ENCODE peak calls at places on chromosomes 1 and 21, in ten cellular contexts. One of them, this sample, is unnamed.

GRCh38 chr1:90313756-90314155 is 318.8 kb downstream of the ZNF326 start:
- DNase-seq in upper lobe of right lung: no peak
- DNase-seq in CD8-positive, alpha-beta T cell: no peak
- DNase-seq in breast epithelium: no peak
- DNase-seq in heart right ventricle: no peak
- DNase-seq in AG04450: no peak
- DNase-seq in heart left ventricle: no peak
- DNase-seq in tibial nerve: no peak
- DNase-seq in spleen: no peak
- DNase-seq in HL-60: no peak
- DNase-seq in this sample: no peak

GRCh38 chr1:7795406-7795805 is 11.3 kb downstream of the PER3 start:
- DNase-seq in tibial nerve: no peak
- DNase-seq in upper lobe of right lung: no peak
- DNase-seq in heart right ventricle: no peak
- DNase-seq in spleen: no peak
- DNase-seq in HL-60: no peak
- DNase-seq in CD8-positive, alpha-beta T cell: no peak
- DNase-seq in breast epithelium: no peak
- DNase-seq in AG04450: no peak
- DNase-seq in heart left ventricle: no peak
- DNase-seq in this sample: no peak

GRCh38 chr1:81596341-81596740 is 204.4 kb upstream of the ADGRL2 start:
- DNase-seq in spleen: no peak
- DNase-seq in tibial nerve: no peak
- DNase-seq in breast epithelium: no peak
- DNase-seq in upper lobe of right lung: no peak
- DNase-seq in heart left ventricle: no peak
- DNase-seq in CD8-positive, alpha-beta T cell: no peak
- DNase-seq in HL-60: no peak
- DNase-seq in AG04450: no peak
- DNase-seq in heart right ventricle: no peak
- DNase-seq in this sample: peak

GRCh38 chr1:46747683-46748288 is 28.9 kb upstream of the EFCAB14 start:
- DNase-seq in AG04450: peak
- DNase-seq in tibial nerve: peak
- DNase-seq in CD8-positive, alpha-beta T cell: no peak
- DNase-seq in heart left ventricle: peak
- DNase-seq in spleen: no peak
- DNase-seq in breast epithelium: no peak
- DNase-seq in upper lobe of right lung: no peak
- DNase-seq in HL-60: no peak
- DNase-seq in heart right ventricle: peak
- DNase-seq in this sample: no peak

GRCh38 chr21:44295646-44296045 is 4.2 kb upstream of the PFKL start:
- DNase-seq in breast epithelium: no peak
- DNase-seq in heart right ventricle: no peak
- DNase-seq in heart left ventricle: no peak
- DNase-seq in tibial nerve: no peak
- DNase-seq in CD8-positive, alpha-beta T cell: no peak
- DNase-seq in AG04450: no peak
- DNase-seq in upper lobe of right lung: no peak
- DNase-seq in HL-60: no peak
- DNase-seq in spleen: no peak
- DNase-seq in this sample: no peak

GRCh38 chr21:15804247-15804985 is 74.6 kb downstream of the USP25 start:
- DNase-seq in heart left ventricle: no peak
- DNase-seq in tibial nerve: no peak
- DNase-seq in heart right ventricle: no peak
- DNase-seq in upper lobe of right lung: no peak
- DNase-seq in CD8-positive, alpha-beta T cell: no peak
- DNase-seq in HL-60: no peak
- DNase-seq in spleen: no peak
- DNase-seq in breast epithelium: no peak
- DNase-seq in AG04450: no peak
- DNase-seq in this sample: no peak

GRCh38 chr1:228276361-228276831 is 68.6 kb downstream of the OBSCN start:
- DNase-seq in tibial nerve: no peak
- DNase-seq in heart left ventricle: no peak
- DNase-seq in CD8-positive, alpha-beta T cell: peak
- DNase-seq in HL-60: no peak
- DNase-seq in AG04450: no peak
- DNase-seq in upper lobe of right lung: no peak
- DNase-seq in breast epithelium: peak
- DNase-seq in heart right ventricle: no peak
- DNase-seq in spleen: no peak
- DNase-seq in this sample: no peak

GRCh38 chr1:18614011-18614735 is 16.5 kb upstream of the PAX7 start:
- DNase-seq in heart left ventricle: no peak
- DNase-seq in upper lobe of right lung: peak
- DNase-seq in breast epithelium: peak
- DNase-seq in CD8-positive, alpha-beta T cell: no peak
- DNase-seq in heart right ventricle: no peak
- DNase-seq in spleen: no peak
- DNase-seq in AG04450: no peak
- DNase-seq in HL-60: no peak
- DNase-seq in tibial nerve: no peak
- DNase-seq in this sample: no peak

GRCh38 chr1:161218301-161219077 is 3.4 kb downstream of the FCER1G start:
- DNase-seq in AG04450: no peak
- DNase-seq in upper lobe of right lung: no peak
- DNase-seq in tibial nerve: no peak
- DNase-seq in heart left ventricle: no peak
- DNase-seq in spleen: peak
- DNase-seq in heart right ventricle: no peak
- DNase-seq in HL-60: no peak
- DNase-seq in breast epithelium: no peak
- DNase-seq in CD8-positive, alpha-beta T cell: no peak
- DNase-seq in this sample: no peak

GRCh38 chr1:161217831-161218230 is 2.7 kb downstream of the FCER1G start:
- DNase-seq in upper lobe of right lung: no peak
- DNase-seq in heart right ventricle: no peak
- DNase-seq in AG04450: no peak
- DNase-seq in HL-60: no peak
- DNase-seq in heart left ventricle: no peak
- DNase-seq in breast epithelium: no peak
- DNase-seq in CD8-positive, alpha-beta T cell: no peak
- DNase-seq in tibial nerve: no peak
- DNase-seq in spleen: peak
- DNase-seq in this sample: no peak

GRCh38 chr1:161219078-161219892 is 4.1 kb downstream of the APOA2 start:
- DNase-seq in CD8-positive, alpha-beta T cell: no peak
- DNase-seq in upper lobe of right lung: no peak
- DNase-seq in tibial nerve: no peak
- DNase-seq in HL-60: no peak
- DNase-seq in AG04450: no peak
- DNase-seq in heart left ventricle: no peak
- DNase-seq in heart right ventricle: no peak
- DNase-seq in breast epithelium: no peak
- DNase-seq in spleen: no peak
- DNase-seq in this sample: no peak

GRCh38 chr1:161215079-161215478 is at the start of gene FCER1G:
- DNase-seq in heart right ventricle: no peak
- DNase-seq in tibial nerve: peak
- DNase-seq in spleen: peak
- DNase-seq in CD8-positive, alpha-beta T cell: no peak
- DNase-seq in breast epithelium: no peak
- DNase-seq in AG04450: no peak
- DNase-seq in heart left ventricle: peak
- DNase-seq in upper lobe of right lung: peak
- DNase-seq in HL-60: peak
- DNase-seq in this sample: no peak

GRCh38 chr1:161216945-161217712 is 2.0 kb downstream of the FCER1G start:
- DNase-seq in spleen: peak
- DNase-seq in AG04450: no peak
- DNase-seq in CD8-positive, alpha-beta T cell: no peak
- DNase-seq in breast epithelium: no peak
- DNase-seq in upper lobe of right lung: no peak
- DNase-seq in heart right ventricle: no peak
- DNase-seq in heart left ventricle: no peak
- DNase-seq in tibial nerve: peak
- DNase-seq in HL-60: peak
- DNase-seq in this sample: no peak
- H3K4me3 ChIP-seq in spleen: peak
- H3K4me3 ChIP-seq in AG04450: no peak
- H3K4me3 ChIP-seq in CD8-positive, alpha-beta T cell: peak
- H3K4me3 ChIP-seq in breast epithelium: no peak
- H3K4me3 ChIP-seq in upper lobe of right lung: peak
- H3K4me3 ChIP-seq in heart right ventricle: peak
- H3K4me3 ChIP-seq in heart left ventricle: no peak
- H3K4me3 ChIP-seq in tibial nerve: peak
- H3K4me3 ChIP-seq in HL-60: peak
- H3K4me3 ChIP-seq in this sample: no peak

GRCh38 chr21:34345091-34345871 is 18.5 kb upstream of the KCNE2 start:
- DNase-seq in breast epithelium: no peak
- DNase-seq in heart right ventricle: peak
- DNase-seq in heart left ventricle: peak
- DNase-seq in CD8-positive, alpha-beta T cell: no peak
- DNase-seq in HL-60: no peak
- DNase-seq in AG04450: no peak
- DNase-seq in tibial nerve: no peak
- DNase-seq in spleen: no peak
- DNase-seq in upper lobe of right lung: no peak
- DNase-seq in this sample: no peak
- H3K27ac ChIP-seq in breast epithelium: no peak
- H3K27ac ChIP-seq in heart right ventricle: peak
- H3K27ac ChIP-seq in heart left ventricle: no peak
- H3K27ac ChIP-seq in CD8-positive, alpha-beta T cell: no peak
- H3K27ac ChIP-seq in HL-60: no peak
- H3K27ac ChIP-seq in AG04450: peak
- H3K27ac ChIP-seq in tibial nerve: peak
- H3K27ac ChIP-seq in spleen: no peak
- H3K27ac ChIP-seq in upper lobe of right lung: peak
- H3K27ac ChIP-seq in this sample: peak

GRCh38 chr1:212233321-212233720 is 51.9 kb upstream of the PPP2R5A start:
- DNase-seq in breast epithelium: no peak
- DNase-seq in heart right ventricle: no peak
- DNase-seq in spleen: no peak
- DNase-seq in upper lobe of right lung: no peak
- DNase-seq in HL-60: no peak
- DNase-seq in AG04450: no peak
- DNase-seq in tibial nerve: no peak
- DNase-seq in heart left ventricle: no peak
- DNase-seq in CD8-positive, alpha-beta T cell: no peak
- DNase-seq in this sample: no peak

GRCh38 chr1:212235848-212236247 is 49.4 kb upstream of the PPP2R5A start:
- DNase-seq in tibial nerve: no peak
- DNase-seq in spleen: no peak
- DNase-seq in heart right ventricle: no peak
- DNase-seq in AG04450: no peak
- DNase-seq in heart left ventricle: no peak
- DNase-seq in HL-60: no peak
- DNase-seq in upper lobe of right lung: no peak
- DNase-seq in CD8-positive, alpha-beta T cell: no peak
- DNase-seq in breast epithelium: no peak
- DNase-seq in this sample: no peak

GRCh38 chr1:212236664-212237220 is 48.5 kb upstream of the PPP2R5A start:
- DNase-seq in heart left ventricle: no peak
- DNase-seq in AG04450: no peak
- DNase-seq in spleen: no peak
- DNase-seq in tibial nerve: no peak
- DNase-seq in upper lobe of right lung: no peak
- DNase-seq in CD8-positive, alpha-beta T cell: no peak
- DNase-seq in breast epithelium: no peak
- DNase-seq in heart right ventricle: no peak
- DNase-seq in HL-60: no peak
- DNase-seq in this sample: no peak

GRCh38 chr1:212232020-212232570 is 53.1 kb upstream of the PPP2R5A start:
- DNase-seq in AG04450: no peak
- DNase-seq in tibial nerve: no peak
- DNase-seq in HL-60: no peak
- DNase-seq in heart right ventricle: no peak
- DNase-seq in CD8-positive, alpha-beta T cell: no peak
- DNase-seq in heart left ventricle: no peak
- DNase-seq in spleen: no peak
- DNase-seq in breast epithelium: no peak
- DNase-seq in upper lobe of right lung: no peak
- DNase-seq in this sample: no peak

DNA sequence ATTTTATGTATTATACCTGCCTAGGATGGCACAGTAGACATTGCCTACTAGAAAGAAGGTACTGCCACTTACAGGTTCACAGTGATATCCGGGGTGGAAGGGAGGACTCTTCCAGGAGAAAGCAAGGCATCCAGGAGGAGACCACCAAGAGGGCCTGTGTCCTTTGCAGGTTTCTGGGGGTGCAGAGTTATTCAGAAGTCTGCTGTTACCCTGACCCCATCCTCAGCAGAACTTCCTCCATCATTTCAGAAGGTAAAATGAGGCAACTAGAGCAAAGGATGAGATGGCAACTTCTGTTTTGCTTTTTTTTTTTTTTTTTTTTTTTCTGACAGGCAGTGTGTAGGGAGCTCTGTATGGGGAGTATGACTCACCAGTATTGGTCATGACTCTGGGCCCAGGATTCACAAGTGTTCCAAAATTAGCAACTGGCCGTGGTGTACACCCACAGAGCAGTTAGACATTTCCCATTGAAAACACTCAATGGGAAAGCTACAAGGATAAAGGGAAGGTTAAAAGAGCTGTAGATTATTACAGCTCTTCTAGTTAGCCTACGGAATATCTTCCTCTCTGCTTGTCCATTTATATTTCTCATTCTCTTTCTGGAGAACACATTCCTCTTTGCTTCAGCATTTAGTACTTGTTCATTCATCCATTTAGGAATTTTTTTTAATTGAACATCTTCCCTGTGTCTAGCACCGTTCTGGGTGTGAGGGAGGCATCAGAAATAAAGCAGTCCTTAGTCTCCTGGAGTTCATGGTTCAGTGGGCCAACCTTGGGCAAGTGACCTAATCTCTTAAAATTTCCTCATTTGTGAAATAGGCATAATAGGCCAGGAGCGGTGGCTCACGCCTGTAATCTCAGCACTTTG is 50.5 kb upstream of the PPP2R5A start:
- DNase-seq in breast epithelium: no peak
- DNase-seq in tibial nerve: peak
- DNase-seq in AG04450: peak
- DNase-seq in HL-60: peak
- DNase-seq in spleen: no peak
- DNase-seq in heart right ventricle: peak
- DNase-seq in upper lobe of right lung: no peak
- DNase-seq in heart left ventricle: peak
- DNase-seq in CD8-positive, alpha-beta T cell: no peak
- DNase-seq in this sample: peak
- TF ChIP-seq CTCF in breast epithelium: no peak
- TF ChIP-seq CTCF in tibial nerve: no peak
- TF ChIP-seq CTCF in AG04450: no peak
- TF ChIP-seq CTCF in HL-60: no peak
- TF ChIP-seq CTCF in spleen: no peak
- TF ChIP-seq CTCF in heart right ventricle: no peak
- TF ChIP-seq CTCF in upper lobe of right lung: no peak
- TF ChIP-seq CTCF in heart left ventricle: no peak
- TF ChIP-seq CTCF in CD8-positive, alpha-beta T cell: no peak
- TF ChIP-seq CTCF in this sample: no peak

GRCh38 chr1:204151562-204152309 is at the start of gene ETNK2:
- DNase-seq in tibial nerve: peak
- DNase-seq in AG04450: no peak
- DNase-seq in upper lobe of right lung: peak
- DNase-seq in breast epithelium: no peak
- DNase-seq in spleen: peak
- DNase-seq in CD8-positive, alpha-beta T cell: peak
- DNase-seq in HL-60: no peak
- DNase-seq in heart right ventricle: peak
- DNase-seq in heart left ventricle: peak
- DNase-seq in this sample: no peak

GRCh38 chr1:204152310-204153044 is 633 bp upstream of the ETNK2 start:
- DNase-seq in breast epithelium: no peak
- DNase-seq in CD8-positive, alpha-beta T cell: no peak
- DNase-seq in HL-60: no peak
- DNase-seq in heart left ventricle: no peak
- DNase-seq in spleen: no peak
- DNase-seq in tibial nerve: peak
- DNase-seq in AG04450: no peak
- DNase-seq in upper lobe of right lung: no peak
- DNase-seq in heart right ventricle: no peak
- DNase-seq in this sample: no peak

GRCh38 chr1:204155881-204156280 is 4.0 kb upstream of the ETNK2 start:
- DNase-seq in heart left ventricle: no peak
- DNase-seq in heart right ventricle: no peak
- DNase-seq in HL-60: no peak
- DNase-seq in upper lobe of right lung: no peak
- DNase-seq in breast epithelium: no peak
- DNase-seq in CD8-positive, alpha-beta T cell: no peak
- DNase-seq in tibial nerve: no peak
- DNase-seq in AG04450: no peak
- DNase-seq in spleen: no peak
- DNase-seq in this sample: no peak

GRCh38 chr1:204154525-204155255 is 2.8 kb upstream of the ETNK2 start:
- DNase-seq in AG04450: no peak
- DNase-seq in tibial nerve: no peak
- DNase-seq in CD8-positive, alpha-beta T cell: no peak
- DNase-seq in heart right ventricle: no peak
- DNase-seq in upper lobe of right lung: no peak
- DNase-seq in HL-60: no peak
- DNase-seq in heart left ventricle: no peak
- DNase-seq in breast epithelium: no peak
- DNase-seq in spleen: no peak
- DNase-seq in this sample: no peak

GRCh38 chr1:204153667-204154066 is 1.8 kb upstream of the ETNK2 start:
- DNase-seq in heart right ventricle: no peak
- DNase-seq in upper lobe of right lung: no peak
- DNase-seq in breast epithelium: no peak
- DNase-seq in tibial nerve: no peak
- DNase-seq in heart left ventricle: no peak
- DNase-seq in spleen: no peak
- DNase-seq in CD8-positive, alpha-beta T cell: no peak
- DNase-seq in AG04450: no peak
- DNase-seq in HL-60: no peak
- DNase-seq in this sample: no peak
- H3K4me3 ChIP-seq in heart right ventricle: no peak
- H3K4me3 ChIP-seq in upper lobe of right lung: no peak
- H3K4me3 ChIP-seq in breast epithelium: no peak
- H3K4me3 ChIP-seq in tibial nerve: no peak
- H3K4me3 ChIP-seq in heart left ventricle: no peak
- H3K4me3 ChIP-seq in spleen: no peak
- H3K4me3 ChIP-seq in CD8-positive, alpha-beta T cell: no peak
- H3K4me3 ChIP-seq in AG04450: no peak
- H3K4me3 ChIP-seq in HL-60: no peak
- H3K4me3 ChIP-seq in this sample: no peak

This sample was measured in dorsolateral prefrontal cortex.